ENCODE peak calls at places on chromosome 7, in five cellular contexts. Y is LoVo; Z is effector CD4-positive, alpha-beta T cell; T is head of caudate nucleus; E is activated CD4-positive, alpha-beta T cell treated with anti-CD3 and anti-CD28 coated beads, Interleukin-2, amount 50 U/mL, for 24 hours. L is an unnamed sample.

GRCh38 chr7:5695037-5695708 is 86.3 kb downstream of the RNF216 start:
- DNase-seq in Z (peak; percentile 64), Y (no peak), E (peak; percentile 76), T (peak; percentile 81), L (no peak)

GRCh38 chr7:134502463-134502862 is 24.9 kb upstream of the AKR1B10 start:
- DNase-seq in T (no peak), E (no peak), Y (no peak), Z (no peak), L (no peak)

GRCh38 chr7:157671358-157672255 is 334.8 kb downstream of the DNAJB6 start:
- DNase-seq in T (peak; percentile 6), Z (no peak), E (no peak), Y (no peak), L (no peak)

GRCh38 chr7:14381306-14381705 is 391.8 kb upstream of the ETV1 start:
- DNase-seq in E (no peak), Y (no peak), T (no peak), Z (no peak), L (no peak)

GRCh38 chr7:150923191-150923590 is 54.9 kb downstream of the KCNH2 start:
- DNase-seq in E (no peak), T (no peak), Z (no peak), Y (no peak), L (no peak)

GRCh38 chr7:148835854-148836253 is 48.2 kb downstream of the EZH2 start:
- DNase-seq in Y (no peak), Z (no peak), T (no peak), E (no peak), L (no peak)

GRCh38 chr7:140403878-140404564 is at the start of gene RAB19:
- DNase-seq in T (no peak), E (peak; percentile 10), Y (peak; percentile 76), Z (peak; percentile 26), L (no peak)

GRCh38 chr7:99893280-99893679 is 16.4 kb upstream of the OR2AE1 start:
- DNase-seq in T (no peak), Z (no peak), E (no peak), Y (no peak), L (no peak)

GRCh38 chr7:40551685-40552576 is 417.1 kb downstream of the SUGCT start:
- DNase-seq in Y (no peak), E (no peak), Z (no peak), T (no peak), L (no peak)

GRCh38 chr7:145700488-145700887 is 416.1 kb upstream of the CNTNAP2 start:
- DNase-seq in Z (no peak), E (no peak), Y (no peak), T (no peak), L (no peak)

GRCh38 chr7:151590071-151590800 is 70.5 kb upstream of the RHEB start:
- DNase-seq in E (no peak), Y (no peak), Z (no peak), T (no peak), L (no peak)

GRCh38 chr7:43850348-43851116 is 18.8 kb downstream of the MRPS24 start:
- DNase-seq in E (no peak), Z (no peak), Y (no peak), T (no peak), L (no peak)

GRCh38 chr7:15015545-15016314 is 113.2 kb upstream of the DGKB start:
- DNase-seq in E (no peak), Z (no peak), T (peak; percentile 83), Y (peak; percentile 89), L (peak; percentile 69)

GRCh38 chr7:113652501-113652900 is 266.3 kb downstream of the PPP1R3A start:
- DNase-seq in T (no peak), Y (no peak), Z (no peak), E (no peak), L (no peak)

GRCh38 chr7:33059635-33060034 is 2.9 kb downstream of the NT5C3A start:
- DNase-seq in E (no peak), Z (no peak), Y (no peak), T (no peak), L (no peak)

GRCh38 chr7:12942599-12942998 is 255.2 kb downstream of the ARL4A start:
- DNase-seq in E (no peak), Z (no peak), T (no peak), Y (peak; percentile 80), L (peak; percentile 45)

GRCh38 chr7:141333459-141333858 is 217.8 kb upstream of the AGK start:
- DNase-seq in Z (no peak), E (no peak), Y (no peak), T (no peak), L (no peak)

GRCh38 chr7:116988363-116988989 is 35.2 kb downstream of the ST7 start:
- DNase-seq in E (no peak), Z (no peak), Y (no peak), T (no peak), L (no peak)

GRCh38 chr7:15007507-15007906 is 105.0 kb upstream of the DGKB start:
- DNase-seq in Z (no peak), Y (peak; percentile 34), E (no peak), T (no peak), L (no peak)

GRCh38 chr7:139232377-139232717 is 1.3 kb downstream of the UBN2 start:
- DNase-seq in Y (peak; percentile 69), E (peak; percentile 8), T (no peak), Z (no peak), L (peak; percentile 57)

GRCh38 chr7:44287488-44288380 is 37.7 kb downstream of the CAMK2B start:
- DNase-seq in T (peak; percentile 24), E (no peak), Y (no peak), Z (no peak), L (no peak)

GRCh38 chr7:106657085-106657991 is 3.6 kb downstream of the CCDC71L start:
- DNase-seq in Y (no peak), T (no peak), Z (no peak), E (no peak), L (no peak)

GRCh38 chr7:16114071-16114470 is 307.3 kb downstream of the CRPPA start:
- DNase-seq in Y (no peak), Z (no peak), E (no peak), T (no peak), L (no peak)

GRCh38 chr7:135755351-135755753 is 6.7 kb upstream of the FAM180A start:
- DNase-seq in T (no peak), E (no peak), Y (no peak), Z (no peak), L (no peak)

GRCh38 chr7:41517771-41518170 is 185.1 kb downstream of the INHBA start:
- DNase-seq in Z (no peak), E (no peak), T (no peak), Y (no peak), L (no peak)

GRCh38 chr7:64870656-64871055 is 32.4 kb upstream of the ZNF273 start:
- DNase-seq in Z (no peak), T (peak; percentile 4), E (no peak), Y (no peak), L (no peak)

GRCh38 chr7:74474271-74474865 is 20.7 kb downstream of the GTF2IRD1 start:
- DNase-seq in Z (no peak), Y (no peak), T (no peak), E (no peak), L (no peak)

GRCh38 chr7:121195010-121195409 is 133.8 kb upstream of the WNT16 start:
- DNase-seq in Y (no peak), T (no peak), E (no peak), Z (no peak), L (no peak)

GRCh38 chr7:101390901-101391301 is 28.2 kb downstream of the COL26A1 start:
- DNase-seq in T (no peak), Y (no peak), E (no peak), Z (no peak), L (no peak)

GRCh38 chr7:150322114-150322832 is 882 bp upstream of the LRRC61 start:
- DNase-seq in T (no peak), Z (no peak), Y (peak; percentile 48), E (peak; percentile 49), L (no peak)

GRCh38 chr7:46649896-46650295 is 728.8 kb upstream of the IGFBP3 start:
- DNase-seq in T (no peak), Z (no peak), Y (no peak), E (no peak), L (no peak)

GRCh38 chr7:151850484-151851159 is 26.3 kb downstream of the PRKAG2 start:
- DNase-seq in E (no peak), T (no peak), Z (no peak), Y (no peak), L (no peak)

GRCh38 chr7:218316-218715 is 25.9 kb downstream of the FAM20C start:
- DNase-seq in E (no peak), T (no peak), Z (no peak), Y (no peak), L (no peak)

GRCh38 chr7:102432476-102433318 is 678 bp upstream of the ORAI2 start:
- DNase-seq in Z (no peak), Y (no peak), E (no peak), T (no peak), L (no peak)

GRCh38 chr7:121398246-121398645 is 2.1 kb upstream of the FAM3C start:
- DNase-seq in T (no peak), E (no peak), Y (peak; percentile 32), Z (no peak), L (peak; percentile 59)

GRCh38 chr7:151572136-151572535 is 52.4 kb upstream of the RHEB start:
- DNase-seq in E (no peak), Y (no peak), Z (no peak), T (no peak), L (no peak)

GRCh38 chr7:148773344-148773743 is 74.6 kb downstream of the CUL1 start:
- DNase-seq in E (peak; percentile 21), T (no peak), Z (peak; percentile 18), Y (no peak), L (no peak)